ENCODE peak calls at places on chromosomes 13 and 19, in nine cellular contexts. Y is heart left ventricle, S is uterus, G is GM23338, N is transverse colon, V is fibroblast of lung, U is thoracic aorta, T is heart right ventricle, B is WERI-Rb-1. R is an unnamed sample.

GRCh38 chr19:12733369-12733896 is 1.1 kb downstream of the TRIR start:
- DNase-seq in Y (no peak), S (no peak), G (peak; percentile 54), N (no peak), V (peak; percentile 62), U (no peak), T (no peak), B (peak; percentile 58), R (no peak)

GRCh38 chr13:98507060-98507797 is 69.7 kb downstream of the STK24 start:
- DNase-seq in Y (peak; percentile 74), S (peak; percentile 62), G (peak; percentile 67), N (peak; percentile 62), V (peak; percentile 80), U (no peak), T (peak; percentile 75), B (no peak), R (no peak)

GRCh38 chr19:50844296-50844935 is 10.3 kb upstream of the KLK3 start:
- DNase-seq in Y (no peak), S (no peak), G (no peak), N (no peak), V (no peak), U (no peak), T (no peak), B (no peak), R (peak; percentile 44)

GRCh38 chr13:28865951-28866350 is 45.8 kb downstream of the MTUS2 start:
- DNase-seq in Y (no peak), S (no peak), G (no peak), N (no peak), V (no peak), U (no peak), T (no peak), B (no peak), R (no peak)

GRCh38 chr13:40794414-40795368 is 5.3 kb downstream of the SLC25A15 start:
- DNase-seq in Y (no peak), S (no peak), G (no peak), N (no peak), V (no peak), U (no peak), T (no peak), B (no peak), R (no peak)

GRCh38 chr13:23618341-23618740 is 48.1 kb downstream of the TNFRSF19 start:
- DNase-seq in Y (no peak), S (no peak), G (peak; percentile 30), N (no peak), V (peak; percentile 99), U (no peak), T (no peak), B (no peak), R (no peak)

GRCh38 chr19:6599866-6600454 is 9.0 kb upstream of the CD70 start:
- DNase-seq in Y (no peak), S (no peak), G (no peak), N (no peak), V (no peak), U (no peak), T (no peak), B (no peak), R (no peak)

GRCh38 chr13:80224468-80224867 is 116.5 kb downstream of the SPRY2 start:
- DNase-seq in Y (no peak), S (no peak), G (no peak), N (no peak), V (peak; percentile 78), U (no peak), T (no peak), B (no peak), R (no peak)

GRCh38 chr13:56953965-56954364 is 186.8 kb upstream of the PRR20A start:
- DNase-seq in Y (no peak), S (no peak), G (no peak), N (no peak), V (no peak), U (no peak), T (no peak), B (no peak), R (no peak)

GRCh38 chr13:101698400-101698799 is 245.9 kb downstream of the ITGBL1 start:
- DNase-seq in Y (no peak), S (no peak), G (no peak), N (no peak), V (no peak), U (no peak), T (no peak), B (no peak), R (no peak)

GRCh38 chr19:29812080-29812880 is 489 bp downstream of the CCNE1 start:
- DNase-seq in Y (peak; percentile 45), S (no peak), G (peak; percentile 35), N (peak; percentile 43), V (no peak), U (no peak), T (peak; percentile 43), B (no peak), R (peak; percentile 89)

GRCh38 chr13:27534108-27534975 is 84.0 kb upstream of the MTIF3 start:
- DNase-seq in Y (no peak), S (no peak), G (no peak), N (peak; percentile 26), V (no peak), U (no peak), T (no peak), B (no peak), R (peak; percentile 67)

GRCh38 chr19:40717325-40717879 is 490 bp downstream of the ITPKC start:
- DNase-seq in Y (no peak), S (peak; percentile 54), G (no peak), N (no peak), V (peak; percentile 12), U (no peak), T (no peak), B (peak; percentile 40), R (no peak)

GRCh38 chr13:77697208-77698103 is at the start of gene SLAIN1:
- DNase-seq in Y (peak; percentile 87), S (peak; percentile 64), G (peak; percentile 94), N (peak; percentile 80), V (peak; percentile 45), U (peak; percentile 21), T (peak; percentile 84), B (peak; percentile 72), R (peak; percentile 95)

GRCh38 chr19:13060233-13060963 is 42.3 kb downstream of the LYL1 start:
- DNase-seq in Y (peak; percentile 83), S (no peak), G (no peak), N (peak; percentile 35), V (peak; percentile 43), U (no peak), T (peak; percentile 71), B (peak; percentile 44), R (no peak)

GRCh38 chr19:27776020-27776419 is 1436.9 kb downstream of the UQCRFS1 start:
- DNase-seq in Y (no peak), S (no peak), G (peak; percentile 69), N (no peak), V (peak; percentile 15), U (no peak), T (no peak), B (peak; percentile 46), R (no peak)

GRCh38 chr13:102392810-102393209 is 9.0 kb downstream of the FGF14 start:
- DNase-seq in Y (no peak), S (no peak), G (no peak), N (no peak), V (no peak), U (no peak), T (no peak), B (no peak), R (no peak)

GRCh38 chr19:40266111-40266510 is 19.0 kb downstream of the AKT2 start:
- DNase-seq in Y (peak; percentile 87), S (no peak), G (no peak), N (no peak), V (no peak), U (no peak), T (peak; percentile 76), B (no peak), R (no peak)

GRCh38 chr19:18090545-18091216 is 3.9 kb upstream of the IL12RB1 start:
- DNase-seq in Y (no peak), S (no peak), G (no peak), N (no peak), V (no peak), U (no peak), T (no peak), B (no peak), R (peak; percentile 83)

GRCh38 chr13:30581582-30581981 is 36.1 kb upstream of the USPL1 start:
- DNase-seq in Y (no peak), S (no peak), G (peak; percentile 69), N (no peak), V (no peak), U (no peak), T (no peak), B (no peak), R (no peak)
- TF ChIP-seq CTCF in Y (no peak), S (no peak), G (peak; percentile 71), N (peak; percentile 19), V (no peak), U (no peak), T (peak; percentile 23), B (peak; percentile 6), R (peak; percentile 33)

GRCh38 chr19:1226227-1226518 is 11.6 kb downstream of the CBARP start:
- DNase-seq in Y (no peak), S (no peak), G (no peak), N (no peak), V (no peak), U (no peak), T (no peak), B (no peak), R (no peak)
- H3K36me3 ChIP-seq in Y (peaks cover 66% of the 10 kb centered on the region), S (no peaks in the 10 kb centered on the region), G (no peaks in the 10 kb centered on the region), N (no peaks in the 10 kb centered on the region), V (peaks cover 39% of the 10 kb centered on the region), U (peaks cover 44% of the 10 kb centered on the region), T (no peaks in the 10 kb centered on the region), B (peaks cover 66% of the 10 kb centered on the region), R (no peaks in the 10 kb centered on the region)

GRCh38 chr13:110336108-110336507 is 29.0 kb downstream of the COL4A2 start:
- DNase-seq in Y (no peak), S (no peak), G (no peak), N (no peak), V (no peak), U (no peak), T (no peak), B (no peak), R (no peak)
- H3K27ac ChIP-seq in Y (peak overlapping the region; percentile 90), S (peak overlapping the region; percentile 92), G (no peak overlapping the region), N (peak overlapping the region; percentile 87), V (no peak overlapping the region), U (peak overlapping the region; percentile 96), T (peak overlapping the region; percentile 89), B (no peak overlapping the region), R (no peak overlapping the region)

DNA sequence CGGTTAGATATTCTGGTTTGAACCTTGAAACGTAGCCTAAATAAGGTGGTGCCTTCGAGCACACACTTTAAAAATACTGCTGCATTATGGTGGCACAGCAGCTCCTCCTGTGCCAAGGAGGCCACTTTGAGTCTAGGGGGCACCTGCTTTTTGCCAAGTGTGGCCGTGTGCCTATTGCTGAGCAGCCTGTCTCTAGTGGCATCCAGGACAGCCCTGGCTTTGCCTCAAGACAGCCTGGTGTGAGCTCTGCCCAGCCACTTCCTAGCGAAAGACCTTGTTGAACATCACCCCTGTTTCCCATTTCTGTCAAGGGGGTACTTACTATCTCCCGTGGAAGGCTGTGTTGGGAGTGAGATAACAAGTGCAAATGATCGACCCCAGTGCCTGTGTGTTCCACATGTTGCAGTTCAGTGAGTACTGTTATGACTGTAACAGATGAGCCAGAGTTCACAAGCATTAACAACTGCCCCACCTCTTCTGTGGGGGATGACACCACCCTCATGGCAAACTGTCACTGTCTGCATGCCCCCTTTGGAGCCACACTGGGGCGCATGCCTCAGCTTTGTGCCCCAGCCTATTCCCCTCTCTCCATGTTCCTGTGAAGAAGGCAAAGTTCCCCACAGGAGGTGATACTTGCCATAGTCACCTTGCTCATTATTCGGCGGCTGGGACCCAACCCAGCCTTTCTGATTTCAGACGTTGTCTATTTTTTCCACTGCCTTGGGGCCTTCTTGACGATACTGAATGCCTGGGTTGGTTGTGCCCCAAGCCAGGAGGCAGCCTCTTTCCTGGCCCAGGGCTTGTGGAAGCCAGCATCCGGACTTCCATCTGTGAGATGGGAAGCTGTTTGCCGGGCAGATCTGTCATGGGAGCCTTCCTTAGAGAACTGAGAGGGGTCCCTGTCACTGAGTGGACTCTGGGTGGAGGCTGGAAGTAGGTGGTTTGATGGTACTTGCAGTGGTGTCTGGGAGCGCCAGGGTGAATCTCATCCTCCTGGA is 5.4 kb downstream of the GATAD2A start:
- DNase-seq in Y (no peak), S (no peak), G (no peak), N (no peak), V (no peak), U (no peak), T (no peak), B (no peak), R (peak; percentile 66)
- TF ChIP-seq CTCF in Y (no peak), S (no peak), G (no peak), N (no peak), V (no peak), U (no peak), T (no peak), B (no peak), R (no peak)